ENCODE peak calls at places on chromosome 9, in six cellular contexts. F is AML-193, A is DMS153, I is AG04449, S is HTR-8/SVneo, K is transverse colon. J is an unnamed sample.

GRCh38 chr9:6956796-6957355 is 199.1 kb downstream of the KDM4C start:
- DNase-seq in F (no peak), A (no peak), I (no peak), S (no peak), K (no peak), J (no peak)

GRCh38 chr9:97978706-97979105 is 4.4 kb upstream of the ANP32B start:
- DNase-seq in F (no peak), A (no peak), I (no peak), S (no peak), K (no peak), J (no peak)

GRCh38 chr9:77455312-77455927 is 192.7 kb downstream of the GNA14 start:
- DNase-seq in F (peak), A (no peak), I (no peak), S (peak), K (peak), J (no peak)

GRCh38 chr9:127430415-127430814 is 6.2 kb downstream of the ZNF79 start:
- DNase-seq in F (no peak), A (no peak), I (no peak), S (no peak), K (no peak), J (no peak)

GRCh38 chr9:117278020-117278419 is 136.8 kb downstream of the ASTN2 start:
- DNase-seq in F (no peak), A (peak), I (no peak), S (no peak), K (no peak), J (no peak)

GRCh38 chr9:136326061-136326776 is 1.1 kb upstream of the GPSM1 start:
- DNase-seq in F (no peak), A (no peak), I (peak), S (peak), K (no peak), J (no peak)

GRCh38 chr9:114164191-114164794 is 9.0 kb downstream of the COL27A1 start:
- DNase-seq in F (no peak), A (no peak), I (no peak), S (no peak), K (no peak), J (no peak)

GRCh38 chr9:95477441-95477840 is 39.3 kb downstream of the PTCH1 start:
- DNase-seq in F (no peak), A (no peak), I (no peak), S (no peak), K (no peak), J (no peak)

GRCh38 chr9:82491604-82492003 is 503.0 kb downstream of the SPATA31D1 start:
- DNase-seq in F (no peak), A (no peak), I (no peak), S (no peak), K (no peak), J (no peak)

J was measured in NCI-H345.